ENCODE peak calls at places on chromosomes 7 and 10, in nine cellular contexts. L is lower lobe of right lung, D is sigmoid colon, F is thoracic aorta, N is transverse colon, A is endothelial cell of umbilical vein, M is esophagus squamous epithelium, S is body of pancreas, Q is IMR-90. G is an unnamed sample.

GRCh38 chr10:78578929-78579328 is 489.8 kb upstream of the ZMIZ1 start:
- DNase-seq in L (peak; percentile 62), D (no peak), F (no peak), N (no peak), A (no peak), M (no peak), S (no peak), Q (peak; percentile 43), G (no peak)

GRCh38 chr10:109898666-109899577 is 24.4 kb downstream of the XPNPEP1 start:
- DNase-seq in L (no peak), D (no peak), F (no peak), N (no peak), A (peak; percentile 70), M (no peak), S (no peak), Q (peak; percentile 55), G (no peak)

GRCh38 chr10:81873932-81874816 is 820 bp upstream of the NRG3 start:
- DNase-seq in L (peak; percentile 83), D (peak; percentile 68), F (no peak), N (no peak), A (peak; percentile 78), M (no peak), S (peak; percentile 57), Q (no peak), G (no peak)

GRCh38 chr10:11698691-11699545 is 43.3 kb upstream of the ECHDC3 start:
- DNase-seq in L (no peak), D (no peak), F (no peak), N (no peak), A (no peak), M (no peak), S (no peak), Q (no peak), G (no peak)

GRCh38 chr7:96342036-96342435 is 20.1 kb upstream of the SLC25A13 start:
- DNase-seq in L (no peak), D (no peak), F (no peak), N (no peak), A (no peak), M (no peak), S (no peak), Q (no peak), G (no peak)

GRCh38 chr7:27546610-27547009 is 116.1 kb downstream of the HIBADH start:
- DNase-seq in L (no peak), D (no peak), F (no peak), N (no peak), A (no peak), M (no peak), S (no peak), Q (no peak), G (no peak)

GRCh38 chr10:110163192-110163773 is 44.1 kb upstream of the MXI1 start:
- DNase-seq in L (no peak), D (no peak), F (no peak), N (no peak), A (no peak), M (no peak), S (no peak), Q (no peak), G (no peak)

GRCh38 chr7:100694196-100694745 is at the start of gene GIGYF1:
- DNase-seq in L (peak; percentile 88), D (peak; percentile 89), F (no peak), N (peak; percentile 77), A (peak; percentile 35), M (no peak), S (peak; percentile 72), Q (peak; percentile 58), G (peak; percentile 76)

GRCh38 chr7:70710011-70710480 is 421.9 kb upstream of the GALNT17 start:
- DNase-seq in L (no peak), D (no peak), F (no peak), N (no peak), A (no peak), M (no peak), S (no peak), Q (peak; percentile 76), G (peak; percentile 84)

GRCh38 chr7:86968618-86969017 is 90.8 kb downstream of the ELAPOR2 start:
- DNase-seq in L (no peak), D (peak; percentile 53), F (no peak), N (peak; percentile 88), A (no peak), M (no peak), S (no peak), Q (no peak), G (no peak)

GRCh38 chr10:114022292-114022691 is 21.4 kb upstream of the ADRB1 start:
- DNase-seq in L (no peak), D (peak; percentile 72), F (no peak), N (peak; percentile 11), A (no peak), M (no peak), S (no peak), Q (no peak), G (no peak)

GRCh38 chr10:49649294-49649693 is 30.2 kb upstream of the C10orf53 start:
- DNase-seq in L (no peak), D (no peak), F (no peak), N (no peak), A (no peak), M (no peak), S (no peak), Q (no peak), G (peak; percentile 51)

GRCh38 chr7:2471022-2471329 is 5.2 kb downstream of the GRIFIN start:
- DNase-seq in L (no peak), D (no peak), F (no peak), N (no peak), A (no peak), M (no peak), S (no peak), Q (peak; percentile 74), G (peak; percentile 47)

DNA sequence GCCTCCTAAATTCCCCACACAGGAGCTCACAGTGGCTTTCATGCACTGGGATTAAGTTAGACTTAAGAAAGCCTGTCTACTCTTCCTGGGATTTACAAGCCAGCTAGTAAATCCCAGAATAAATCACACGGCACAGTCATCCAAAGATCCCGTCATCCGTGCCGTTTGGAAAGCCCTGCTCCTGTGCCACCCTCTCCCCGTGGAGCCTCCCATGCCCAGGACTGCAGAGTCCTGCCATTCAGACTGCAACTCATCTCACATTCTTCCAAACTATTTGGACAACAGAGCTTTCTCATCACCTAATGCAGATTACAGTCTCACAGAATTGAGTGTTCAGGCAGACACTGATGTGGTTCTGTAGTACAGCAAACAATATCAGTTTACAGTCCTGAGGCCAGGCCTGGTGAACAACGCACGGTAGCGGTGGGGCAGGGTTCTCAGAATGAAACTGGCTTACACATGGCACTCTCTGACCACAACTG is 166.5 kb downstream of the EGFR start:
- DNase-seq in L (no peak), D (no peak), F (no peak), N (no peak), A (no peak), M (no peak), S (no peak), Q (peak; percentile 35), G (no peak)
- H3K4me1 ChIP-seq in L (peaks cover 25% of the 10 kb centered on the region), D (peaks cover under 1% of the 10 kb centered on the region), F (no peaks in the 10 kb centered on the region), N (peaks cover 5% of the 10 kb centered on the region), A (peaks cover 23% of the 10 kb centered on the region), M (peaks cover 11% of the 10 kb centered on the region), S (peaks cover 15% of the 10 kb centered on the region), Q (peaks cover 24% of the 10 kb centered on the region), G (no peaks in the 10 kb centered on the region)

GRCh38 chr10:12719365-12719764 is 282.1 kb downstream of the CCDC3 start:
- DNase-seq in L (no peak), D (no peak), F (no peak), N (peak; percentile 50), A (peak; percentile 46), M (no peak), S (no peak), Q (peak; percentile 39), G (peak; percentile 33)
- H3K27ac ChIP-seq in L (peak overlapping the region; percentile 31), D (no peak overlapping the region), F (peak overlapping the region; percentile 70), N (no peak overlapping the region), A (no peak overlapping the region), M (peak overlapping the region; percentile 41), S (no peak overlapping the region), Q (no peak overlapping the region), G (no peak overlapping the region)

GRCh38 chr7:44072364-44073231 is 7.2 kb upstream of the PGAM2 start:
- DNase-seq in L (peak; percentile 70), D (peak; percentile 90), F (peak; percentile 93), N (peak; percentile 71), A (peak; percentile 87), M (no peak), S (peak; percentile 52), Q (peak; percentile 84), G (peak; percentile 74)

GRCh38 chr7:44075296-44076075 is 6.8 kb downstream of the POLM start:
- DNase-seq in L (no peak), D (peak; percentile 52), F (no peak), N (no peak), A (no peak), M (no peak), S (no peak), Q (no peak), G (no peak)

GRCh38 chr7:44073664-44074348 is 8.4 kb upstream of the PGAM2 start:
- DNase-seq in L (peak; percentile 91), D (peak; percentile 91), F (peak; percentile 45), N (peak; percentile 91), A (peak; percentile 65), M (peak; percentile 55), S (no peak), Q (peak; percentile 66), G (no peak)

GRCh38 chr7:44076101-44076895 is 6.0 kb downstream of the POLM start:
- DNase-seq in L (no peak), D (peak; percentile 60), F (no peak), N (no peak), A (no peak), M (no peak), S (peak; percentile 71), Q (no peak), G (no peak)

DNA sequence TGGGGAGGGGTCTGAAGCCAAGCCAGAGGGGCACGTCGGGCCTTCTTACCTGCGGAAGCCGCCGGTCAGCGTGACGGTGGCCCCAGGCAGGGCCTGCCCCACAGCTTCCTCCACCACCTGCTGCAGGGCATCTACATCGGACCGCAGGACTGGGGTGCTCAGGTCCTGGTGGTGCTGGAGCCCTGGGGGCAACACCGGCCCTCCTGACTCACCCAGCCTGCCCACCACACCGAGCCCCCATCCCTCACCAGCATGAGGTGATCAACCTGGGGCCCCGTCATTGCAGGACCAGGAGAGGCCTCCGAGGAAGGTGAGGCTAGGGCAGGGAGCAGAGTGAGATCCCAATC is 8.0 kb downstream of the POLM start:
- DNase-seq in L (no peak), D (no peak), F (no peak), N (no peak), A (no peak), M (no peak), S (no peak), Q (no peak), G (no peak)
- H3K4me1 ChIP-seq in L (peaks cover 21% of the 10 kb centered on the region), D (peaks cover 23% of the 10 kb centered on the region), F (peaks cover 25% of the 10 kb centered on the region), N (peaks cover 33% of the 10 kb centered on the region), A (peaks cover 27% of the 10 kb centered on the region), M (peaks cover 35% of the 10 kb centered on the region), S (peaks cover 13% of the 10 kb centered on the region), Q (peaks cover 10% of the 10 kb centered on the region), G (no peaks in the 10 kb centered on the region)

DNA sequence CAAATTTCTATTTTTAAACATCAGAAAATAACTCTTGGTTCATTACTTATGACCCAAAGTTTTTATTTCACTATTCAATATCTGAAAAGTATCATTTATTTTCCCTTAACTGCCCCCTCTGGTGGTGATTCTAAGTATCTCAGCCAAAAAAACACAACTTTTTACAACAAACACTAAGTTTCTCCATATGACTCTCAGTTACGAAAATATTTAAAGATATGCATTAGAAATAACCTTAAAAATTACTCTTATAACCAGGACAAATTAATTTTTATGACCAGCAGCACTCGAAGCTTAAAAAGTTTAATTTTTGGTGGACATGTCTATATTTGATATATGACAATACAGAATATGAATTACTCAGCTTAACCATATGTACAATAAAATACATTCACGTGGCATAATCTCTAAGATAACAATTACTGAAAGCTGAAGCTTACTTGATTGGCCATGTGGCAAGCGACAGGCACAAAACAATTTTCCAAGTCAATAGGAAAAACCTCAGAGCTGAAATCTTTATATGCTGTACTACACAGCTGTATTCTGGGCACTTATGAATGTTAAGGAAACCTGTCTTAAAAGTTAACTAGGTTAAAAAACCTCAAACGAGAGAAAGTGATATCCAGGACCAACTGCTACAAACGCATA is 2.3 kb downstream of the HNRNPA2B1 start:
- DNase-seq in L (no peak), D (no peak), F (no peak), N (no peak), A (peak; percentile 61), M (no peak), S (no peak), Q (no peak), G (peak; percentile 60)
- H3K27ac ChIP-seq in L (peak overlapping the region; percentile 99), D (peak overlapping the region; percentile 97), F (peak overlapping the region; percentile 100), N (peak overlapping the region; percentile 100), A (peak overlapping the region; percentile 97), M (peak overlapping the region; percentile 99), S (peak overlapping the region; percentile 99), Q (peak overlapping the region; percentile 34), G (peak overlapping the region; percentile 4)

G was measured in A673.